ENCODE peak calls at places on chromosomes 2 and 18, in ten cellular contexts. S is uterus, L is fibroblast of lung, V is esophagus squamous epithelium, T is HCT116, P is kidney, R is A549, E is cardiac muscle cell, N is pancreas, A is left ventricle myocardium inferior. Z is an unnamed sample.

GRCh38 chr2:24317491-24317920 is 42.8 kb downstream of the ITSN2 start:
- DNase-seq in S (no peak), N (peak; percentile 76), R (no peak), T (no peak), A (peak; percentile 36), L (peak; percentile 12), V (no peak), P (no peak), E (no peak), Z (no peak)

GRCh38 chr2:211157856-211158463 is 601.6 kb downstream of the CPS1 start:
- DNase-seq in V (no peak), S (peak; percentile 32), T (peak; percentile 57), L (peak; percentile 55), P (no peak), E (peak; percentile 82), R (peak; percentile 8), A (peak; percentile 69), N (peak; percentile 71), Z (peak; percentile 38)

GRCh38 chr2:33494155-33494779 is 17.8 kb downstream of the RASGRP3 start:
- DNase-seq in T (no peak), R (no peak), P (no peak), S (no peak), E (no peak), L (no peak), V (no peak), N (no peak), A (no peak), Z (no peak)

GRCh38 chr2:85353876-85354285 is 447 bp downstream of the RETSAT start:
- DNase-seq in R (peak; percentile 69), N (peak; percentile 79), P (peak; percentile 72), T (peak; percentile 12), L (peak; percentile 22), S (peak; percentile 41), E (no peak), V (no peak), A (peak; percentile 53), Z (no peak)

GRCh38 chr18:23934252-23934651 is 80.3 kb upstream of the TTC39C start:
- DNase-seq in E (no peak), A (no peak), T (no peak), V (no peak), R (no peak), S (no peak), L (no peak), P (no peak), N (no peak), Z (no peak)

GRCh38 chr2:204260162-204260877 is 285.0 kb upstream of the PARD3B start:
- DNase-seq in S (peak; percentile 73), R (peak; percentile 63), V (no peak), A (peak; percentile 45), L (peak; percentile 78), E (peak; percentile 90), N (peak; percentile 53), T (peak; percentile 65), P (no peak), Z (peak; percentile 18)

GRCh38 chr2:32135409-32135808 is 30.3 kb upstream of the SLC30A6 start:
- DNase-seq in P (no peak), T (peak; percentile 79), V (no peak), L (peak; percentile 65), R (peak; percentile 94), N (peak; percentile 34), S (no peak), E (peak; percentile 0), A (no peak), Z (no peak)

GRCh38 chr18:54696616-54697293 is 105.7 kb downstream of the DYNAP start:
- DNase-seq in P (no peak), L (peak; percentile 32), S (no peak), A (no peak), R (no peak), E (no peak), V (no peak), T (no peak), N (no peak), Z (no peak)

GRCh38 chr2:56801214-56801613 is 617.4 kb downstream of the CCDC85A start:
- DNase-seq in T (no peak), R (no peak), S (no peak), P (no peak), E (no peak), N (no peak), A (no peak), L (no peak), V (no peak), Z (no peak)

GRCh38 chr2:56801770-56802169 is 618.0 kb downstream of the CCDC85A start:
- DNase-seq in N (no peak), T (no peak), L (no peak), A (no peak), R (no peak), E (no peak), V (no peak), S (no peak), P (no peak), Z (no peak)

GRCh38 chr2:56806924-56807323 is 623.1 kb downstream of the CCDC85A start:
- DNase-seq in S (no peak), R (no peak), N (no peak), A (no peak), E (no peak), P (no peak), L (no peak), V (no peak), T (no peak), Z (no peak)

GRCh38 chr2:56807861-56808260 is 624.1 kb downstream of the CCDC85A start:
- DNase-seq in T (no peak), E (no peak), V (no peak), R (no peak), N (no peak), L (no peak), A (no peak), S (no peak), P (no peak), Z (no peak)

DNA sequence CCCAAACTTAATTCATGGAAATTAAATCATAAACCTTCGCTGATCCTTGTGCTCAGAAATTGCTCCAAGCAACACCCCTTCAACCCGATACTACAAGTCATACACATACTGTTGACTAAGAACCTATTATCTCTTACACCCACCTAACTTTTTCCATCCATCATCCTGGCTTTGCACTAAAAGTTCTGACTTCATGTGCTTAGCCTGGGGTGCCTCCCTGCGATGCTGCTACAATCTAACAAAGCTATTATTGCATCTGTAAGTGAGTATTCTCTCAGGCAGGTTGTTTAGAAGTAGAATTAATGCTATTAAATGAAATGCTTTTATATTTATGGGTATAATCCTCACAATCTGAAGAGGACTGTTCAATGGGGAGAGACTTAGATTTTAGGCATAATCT is 619.8 kb downstream of the CCDC85A start:
- DNase-seq in L (no peak), V (no peak), S (no peak), A (no peak), E (no peak), R (no peak), P (no peak), T (no peak), N (no peak), Z (no peak)
- H3K9me3 ChIP-seq in L (no peaks in the 10 kb centered on the region), V (no peaks in the 10 kb centered on the region), S (no peaks in the 10 kb centered on the region), A (no peaks in the 10 kb centered on the region), E (no peaks in the 10 kb centered on the region), R (no peaks in the 10 kb centered on the region), P (no peaks in the 10 kb centered on the region), T (no peaks in the 10 kb centered on the region), N (no peaks in the 10 kb centered on the region), Z (no peaks in the 10 kb centered on the region)

GRCh38 chr2:68185541-68186164 is 28.0 kb downstream of the PNO1 start:
- DNase-seq in N (peak; percentile 37), L (peak; percentile 56), V (no peak), R (peak; percentile 52), P (no peak), S (no peak), E (peak; percentile 62), A (no peak), T (peak; percentile 62), Z (peak; percentile 56)
- TF ChIP-seq CTCF in N (peak; percentile 16), L (peak; percentile 56), V (peak; percentile 49), R (peak; percentile 87), P (peak; percentile 26), S (no peak), E (peak; percentile 63), A (peak; percentile 59), T (peak; percentile 88), Z (peak; percentile 73)

GRCh38 chr2:3325458-3326181 is 52.0 kb downstream of the EIPR1 start:
- DNase-seq in S (no peak), E (no peak), A (no peak), N (no peak), L (no peak), V (no peak), T (no peak), P (no peak), R (no peak), Z (no peak)

GRCh38 chr2:3332133-3332532 is 45.5 kb downstream of the EIPR1 start:
- DNase-seq in V (no peak), S (no peak), A (no peak), P (no peak), L (no peak), T (no peak), E (no peak), N (no peak), R (no peak), Z (no peak)

GRCh38 chr2:3326182-3326537 is 51.5 kb downstream of the EIPR1 start:
- DNase-seq in A (no peak), P (no peak), R (no peak), L (no peak), N (no peak), E (no peak), T (no peak), S (no peak), V (no peak), Z (no peak)

GRCh38 chr2:3326871-3327270 is 50.7 kb downstream of the EIPR1 start:
- DNase-seq in R (no peak), P (no peak), V (no peak), S (no peak), N (no peak), A (no peak), T (no peak), L (no peak), E (no peak), Z (no peak)

DNA sequence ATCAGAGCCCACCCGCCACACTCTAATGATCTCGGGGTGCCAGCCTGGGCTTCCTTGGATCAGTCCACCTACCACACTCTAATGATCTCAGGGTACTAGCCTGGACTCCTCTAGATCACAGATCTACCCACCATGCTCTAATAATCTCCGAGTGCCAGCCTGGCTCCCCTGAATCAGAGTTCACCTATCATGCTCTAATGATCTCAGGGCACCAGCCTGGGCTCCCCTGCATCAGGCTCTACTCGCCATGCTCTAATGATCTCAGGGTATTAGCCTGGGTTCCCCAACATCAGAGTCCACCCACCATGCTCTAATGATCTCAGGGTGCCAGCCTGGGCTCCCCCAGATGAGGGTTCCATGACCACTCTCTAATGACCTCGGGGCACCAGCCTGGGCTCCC is 48.1 kb downstream of the EIPR1 start:
- DNase-seq in L (no peak), R (no peak), T (no peak), V (no peak), N (no peak), E (no peak), A (no peak), S (no peak), P (no peak), Z (no peak)
- H3K27ac ChIP-seq in L (no peak overlapping the region), R (no peak overlapping the region), T (no peak overlapping the region), V (no peak overlapping the region), N (no peak overlapping the region), E (no peak overlapping the region), A (no peak overlapping the region), S (no peak overlapping the region), P (no peak overlapping the region), Z (no peak overlapping the region)

DNA sequence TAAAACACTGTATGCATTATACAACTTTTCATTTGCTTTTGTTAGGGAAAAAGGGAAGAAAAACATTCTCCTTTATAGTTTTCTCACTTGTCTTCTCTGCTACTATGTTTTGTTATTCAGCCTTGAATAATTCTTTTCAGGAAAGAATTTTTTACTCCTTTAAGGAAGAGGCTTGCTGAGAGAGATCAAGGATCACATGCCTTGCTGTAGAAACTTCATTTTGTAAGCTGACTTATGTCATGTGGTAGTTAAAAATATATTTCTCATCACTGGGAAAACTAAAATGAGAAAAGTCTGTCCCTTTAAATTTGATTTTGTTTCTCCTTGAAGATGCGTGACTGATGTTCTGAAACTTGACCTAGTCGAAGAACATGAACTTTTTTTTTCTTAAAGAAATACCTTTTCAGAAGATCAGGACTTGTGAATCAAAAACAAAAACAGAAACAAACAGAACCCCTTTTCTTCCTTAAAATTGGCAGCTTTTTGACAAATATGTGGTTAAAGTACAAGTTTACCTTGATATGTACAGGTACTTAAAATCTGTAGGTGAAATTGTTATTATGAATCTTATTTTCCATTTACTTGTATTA is 145.1 kb downstream of the COMMD1 start:
- DNase-seq in E (no peak), R (no peak), V (no peak), P (no peak), T (no peak), L (no peak), A (no peak), S (no peak), N (no peak), Z (no peak)
- H3K9me3 ChIP-seq in E (no peaks in the 10 kb centered on the region), R (no peaks in the 10 kb centered on the region), V (no peaks in the 10 kb centered on the region), P (no peaks in the 10 kb centered on the region), T (no peaks in the 10 kb centered on the region), L (no peaks in the 10 kb centered on the region), A (peaks cover under 1% of the 10 kb centered on the region), S (no peaks in the 10 kb centered on the region), N (no peaks in the 10 kb centered on the region), Z (no peaks in the 10 kb centered on the region)